ENCODE peak calls at places on chromosomes 13 and 19, in six cellular contexts. E is GM12891, I is HepG2, J is H1, Q is GM12878, C is K562. L is an unnamed sample.
A peak's percentile ranks its signal among the peaks of the same experiment; 100 is the strongest.

GRCh38 chr19:37227996-37228395 is 10.0 kb downstream of the ZNF383 start:
- DNase-seq in E (no peak), I (no peak), J (no peak), Q (no peak), C (no peak), L (no peak)

GRCh38 chr13:110680852-110681251 is 25.1 kb downstream of the CARS2 start:
- DNase-seq in E (no peak), I (peak; percentile 41), J (no peak), Q (no peak), C (peak; percentile 31), L (peak; percentile 36)

GRCh38 chr13:27359203-27359821 is 65.1 kb upstream of the GTF3A start:
- DNase-seq in E (peak; percentile 62), I (peak; percentile 43), J (no peak), Q (no peak), C (peak; percentile 68), L (no peak)

GRCh38 chr13:35210234-35210633 is 266.3 kb downstream of the MAB21L1 start:
- DNase-seq in E (no peak), I (no peak), J (no peak), Q (no peak), C (no peak), L (no peak)

GRCh38 chr19:11041966-11042627 is 47.2 kb upstream of the LDLR start:
- DNase-seq in E (no peak), I (no peak), J (no peak), Q (no peak), C (no peak), L (no peak)

GRCh38 chr13:46321494-46322225 is 65.4 kb downstream of the RUBCNL start:
- DNase-seq in E (peak; percentile 47), I (peak; percentile 18), J (peak; percentile 9), Q (peak; percentile 24), C (peak; percentile 53), L (peak; percentile 41)

GRCh38 chr13:21675095-21676007 is 4.5 kb downstream of the FGF9 start:
- DNase-seq in E (no peak), I (no peak), J (no peak), Q (no peak), C (no peak), L (peak; percentile 19)

GRCh38 chr13:73880365-73880764 is 253.8 kb downstream of the KLF12 start:
- DNase-seq in E (no peak), I (no peak), J (no peak), Q (no peak), C (no peak), L (no peak)

GRCh38 chr19:10332965-10333757 is at the start of gene RAVER1:
- DNase-seq in E (peak; percentile 100), I (peak; percentile 91), J (peak; percentile 84), Q (peak; percentile 87), C (peak; percentile 99), L (peak; percentile 99)

GRCh38 chr13:100019780-100020356 is 38.3 kb downstream of the ZIC2 start:
- DNase-seq in E (no peak), I (peak; percentile 48), J (no peak), Q (no peak), C (no peak), L (no peak)

GRCh38 chr19:3365447-3366103 is 808 bp upstream of the NFIC start:
- DNase-seq in E (no peak), I (no peak), J (no peak), Q (no peak), C (no peak), L (no peak)

GRCh38 chr13:43269037-43269476 is 245.7 kb downstream of the DNAJC15 start:
- DNase-seq in E (no peak), I (peak; percentile 72), J (no peak), Q (no peak), C (no peak), L (no peak)

GRCh38 chr13:87903568-87903967 is 232.4 kb downstream of the SLITRK5 start:
- DNase-seq in E (no peak), I (no peak), J (no peak), Q (no peak), C (no peak), L (no peak)

GRCh38 chr13:66562054-66562453 is 668.1 kb downstream of the PCDH9 start:
- DNase-seq in E (no peak), I (no peak), J (no peak), Q (no peak), C (no peak), L (no peak)

GRCh38 chr19:11563530-11563929 is 4.5 kb upstream of the ELOF1 start:
- DNase-seq in E (no peak), I (no peak), J (no peak), Q (no peak), C (no peak), L (no peak)

GRCh38 chr19:39470724-39471339 is 9.8 kb upstream of the TIMM50 start:
- DNase-seq in E (no peak), I (no peak), J (no peak), Q (no peak), C (no peak), L (no peak)

GRCh38 chr19:53809518-53810186 is 14.5 kb downstream of the NLRP12 start:
- DNase-seq in E (no peak), I (no peak), J (peak; percentile 58), Q (no peak), C (peak; percentile 30), L (no peak)

GRCh38 chr19:11504502-11505031 is 1.1 kb downstream of the ZNF653 start:
- DNase-seq in E (no peak), I (no peak), J (no peak), Q (no peak), C (no peak), L (no peak)

GRCh38 chr13:72255908-72256307 is 388.9 kb upstream of the DACH1 start:
- DNase-seq in E (no peak), I (peak; percentile 9), J (peak; percentile 34), Q (no peak), C (no peak), L (no peak)

GRCh38 chr13:38898481-38898880 is 92.2 kb downstream of the STOML3 start:
- DNase-seq in E (no peak), I (no peak), J (no peak), Q (no peak), C (no peak), L (no peak)

GRCh38 chr19:47886010-47886559 is at the start of gene SULT2A1:
- DNase-seq in E (no peak), I (peak; percentile 92), J (no peak), Q (no peak), C (no peak), L (no peak)

GRCh38 chr19:8451377-8451776 is 6.6 kb downstream of the HNRNPM start:
- DNase-seq in E (no peak), I (peak; percentile 33), J (no peak), Q (no peak), C (no peak), L (no peak)

GRCh38 chr19:29663861-29664752 is 1.2 kb upstream of the PLEKHF1 start:
- DNase-seq in E (no peak), I (no peak), J (no peak), Q (no peak), C (peak; percentile 10), L (no peak)

GRCh38 chr13:112968380-112968909 is 569 bp upstream of the MCF2L start:
- DNase-seq in E (no peak), I (no peak), J (no peak), Q (no peak), C (no peak), L (no peak)
- TF ChIP-seq POLR2A in E (no peak), I (no peak), J (no peak), Q (no peak), C (no peak), L (no peak)

GRCh38 chr13:112586334-112586733 is 1.6 kb downstream of the TUBGCP3 start:
- DNase-seq in E (no peak), I (no peak), J (no peak), Q (no peak), C (peak; percentile 9), L (no peak)

GRCh38 chr13:112588490-112589297 is 741 bp upstream of the TUBGCP3 start:
- DNase-seq in E (no peak), I (no peak), J (no peak), Q (no peak), C (no peak), L (no peak)

GRCh38 chr13:112587359-112587766 is 590 bp downstream of the TUBGCP3 start:
- DNase-seq in E (peak; percentile 69), I (peak; percentile 72), J (no peak), Q (no peak), C (peak; percentile 90), L (peak; percentile 78)

GRCh38 chr13:112583592-112584277 is 4.2 kb downstream of the TUBGCP3 start:
- DNase-seq in E (no peak), I (no peak), J (no peak), Q (no peak), C (peak; percentile 38), L (no peak)

GRCh38 chr13:112587767-112588489 is at the start of gene TUBGCP3:
- DNase-seq in E (peak; percentile 84), I (peak; percentile 63), J (no peak), Q (no peak), C (peak; percentile 85), L (peak; percentile 92)
- TF ChIP-seq TAF1 in E (peak; percentile 89), I (peak; percentile 82), J (peak; percentile 93), Q (peak; percentile 97), C (peak; percentile 83), L (peak; percentile 94)

GRCh38 chr19:16572332-16573211 is at the start of gene SLC35E1:
- DNase-seq in E (peak; percentile 100), I (peak; percentile 96), J (peak; percentile 90), Q (peak; percentile 86), C (peak; percentile 99), L (peak; percentile 100)
- TF ChIP-seq POLR2A in E (peak; percentile 92), I (peak; percentile 89), J (no peak), Q (peak; percentile 94), C (peak; percentile 79), L (peak; percentile 80)

GRCh38 chr19:34253711-34254551 is 423 bp upstream of the GARRE1 start:
- DNase-seq in E (peak; percentile 85), I (peak; percentile 66), J (peak; percentile 50), Q (no peak), C (peak; percentile 89), L (peak; percentile 83)

GRCh38 chr19:34255546-34255945 is 1.2 kb downstream of the GARRE1 start:
- DNase-seq in E (no peak), I (no peak), J (no peak), Q (no peak), C (no peak), L (no peak)

GRCh38 chr19:34257559-34257924 is 3.2 kb downstream of the GARRE1 start:
- DNase-seq in E (no peak), I (no peak), J (no peak), Q (no peak), C (no peak), L (no peak)

GRCh38 chr19:34256835-34257558 is 2.6 kb downstream of the GARRE1 start:
- DNase-seq in E (no peak), I (no peak), J (no peak), Q (no peak), C (no peak), L (no peak)

DNA sequence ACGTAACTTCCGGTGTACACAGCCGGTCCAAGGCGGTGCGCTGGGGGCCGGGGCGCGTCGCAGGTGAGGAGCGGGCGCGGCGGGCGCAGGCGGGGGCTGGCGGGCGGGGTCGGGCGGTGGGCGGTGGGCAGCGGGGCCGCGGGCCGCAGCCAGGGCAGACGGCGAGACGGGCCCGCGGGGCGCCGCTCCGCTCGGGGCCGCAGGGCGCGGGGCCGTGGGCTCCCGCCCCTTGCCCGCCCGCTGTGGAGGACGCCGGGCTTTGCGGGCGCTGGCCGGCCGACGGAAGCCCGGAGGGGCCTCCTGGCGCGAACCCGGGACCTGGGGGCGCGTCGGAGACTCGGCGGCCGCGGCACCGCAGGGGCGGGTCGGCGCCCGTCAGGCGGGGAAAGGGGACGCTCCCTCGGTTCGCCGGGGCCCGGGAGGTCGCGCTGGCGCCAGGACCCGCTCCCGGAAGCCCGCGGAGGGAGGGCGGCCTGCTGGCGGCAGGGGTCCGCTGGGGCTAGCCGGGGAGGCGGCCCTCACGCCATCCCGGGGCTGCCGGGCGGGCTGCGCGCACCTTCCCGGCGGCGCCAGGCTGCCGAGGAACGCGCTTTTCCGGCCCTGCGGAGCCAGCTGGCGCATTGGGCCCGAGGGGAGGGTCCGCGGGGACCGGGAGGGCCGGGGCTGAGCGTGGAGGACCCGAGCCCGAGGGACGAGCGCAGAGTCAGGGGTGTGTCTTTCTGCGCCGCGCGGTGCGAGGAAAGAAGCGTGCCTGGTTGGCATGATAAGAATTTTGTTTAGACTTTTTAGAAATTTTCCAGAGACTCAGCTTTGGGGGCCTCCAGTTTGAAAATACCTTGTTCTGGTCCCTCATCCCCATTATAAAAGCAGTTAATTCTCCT is at the start of gene GARRE1:
- DNase-seq in E (no peak), I (no peak), J (no peak), Q (no peak), C (peak; percentile 64), L (peak; percentile 52)
- TF ChIP-seq TAF1 in E (no peak), I (no peak), J (peak; percentile 7), Q (no peak), C (no peak), L (no peak)